ENCODE peak calls at places on chromosomes 5 and 9, in four cellular contexts. M is Calu3, A is stomach, C is WTC11. O is an unnamed sample.

GRCh38 chr5:143506881-143507552 is 103.5 kb upstream of the NR3C1 start:
- DNase-seq in M (peak), A (no peak), C (no peak), O (no peak)

GRCh38 chr5:179699640-179700298 is 1.0 kb downstream of the CANX start:
- DNase-seq in A (no peak), C (no peak), M (peak), O (no peak)

GRCh38 chr9:130316406-130316805 is 50.8 kb downstream of the HMCN2 start:
- DNase-seq in A (no peak), M (no peak), C (no peak), O (no peak)

GRCh38 chr5:150778103-150778516 is 447 bp upstream of the SMIM3 start:
- DNase-seq in M (no peak), C (no peak), A (no peak), O (no peak)

GRCh38 chr9:2622361-2623045 is 916 bp downstream of the VLDLR start:
- DNase-seq in A (peak), M (peak), C (peak), O (peak)

GRCh38 chr5:142671801-142672200 is 14.1 kb downstream of the FGF1 start:
- DNase-seq in M (no peak), C (no peak), A (no peak), O (no peak)

GRCh38 chr5:75729321-75729720 is 12.1 kb upstream of the POC5 start:
- DNase-seq in A (no peak), M (peak), C (no peak), O (no peak)

GRCh38 chr9:121704281-121704680 is 52.8 kb downstream of the DAB2IP start:
- DNase-seq in M (no peak), C (no peak), A (no peak), O (no peak)

GRCh38 chr9:90965141-90965910 is 163.7 kb downstream of the SYK start:
- DNase-seq in A (no peak), M (no peak), C (no peak), O (no peak)

GRCh38 chr9:128494108-128494742 is 10.3 kb upstream of the GLE1 start:
- DNase-seq in A (peak), C (no peak), M (no peak), O (peak)

GRCh38 chr9:95023217-95024003 is 294.1 kb downstream of the FANCC start:
- DNase-seq in M (peak), A (no peak), C (no peak), O (no peak)

GRCh38 chr9:1047605-1048235 is 2.4 kb upstream of the DMRT2 start:
- DNase-seq in A (no peak), C (peak), M (no peak), O (no peak)

GRCh38 chr5:153081385-153081784 is 409.1 kb upstream of the GRIA1 start:
- DNase-seq in A (no peak), C (no peak), M (no peak), O (no peak)

GRCh38 chr5:68587181-68587580 is 371.6 kb downstream of the PIK3R1 start:
- DNase-seq in C (no peak), M (no peak), A (no peak), O (no peak)

GRCh38 chr9:18665947-18666346 is 192.0 kb downstream of the ADAMTSL1 start:
- DNase-seq in C (no peak), M (no peak), A (no peak), O (no peak)

GRCh38 chr9:18489861-18490260 is 15.9 kb downstream of the ADAMTSL1 start:
- DNase-seq in C (no peak), A (no peak), M (no peak), O (no peak)

GRCh38 chr5:140341591-140341990 is 4.8 kb downstream of the HBEGF start:
- DNase-seq in A (no peak), M (no peak), C (no peak), O (no peak)

GRCh38 chr5:14234204-14234603 is 91.1 kb downstream of the TRIO start:
- DNase-seq in A (no peak), C (no peak), M (peak), O (no peak)

GRCh38 chr9:126436545-126437269 is 110.1 kb downstream of the MVB12B start:
- DNase-seq in M (no peak), C (no peak), A (no peak), O (no peak)

GRCh38 chr9:99239341-99240055 is 17.4 kb downstream of the SEC61B start:
- DNase-seq in M (no peak), C (no peak), A (no peak), O (no peak)

GRCh38 chr9:71685988-71686387 is 82.3 kb downstream of the CEMIP2 start:
- DNase-seq in C (no peak), M (no peak), A (no peak), O (no peak)

GRCh38 chr5:177553671-177554429 is 513 bp downstream of the FAM193B start:
- DNase-seq in A (peak), M (peak), C (peak), O (peak)

GRCh38 chr9:83934569-83935275 is 13.5 kb upstream of the KIF27 start:
- DNase-seq in C (no peak), A (no peak), M (peak), O (no peak)

GRCh38 chr5:59819806-59820205 is 73.7 kb downstream of the PDE4D start:
- DNase-seq in C (no peak), M (no peak), A (no peak), O (no peak)

GRCh38 chr5:5234912-5235311 is 94.8 kb downstream of the ADAMTS16 start:
- DNase-seq in M (no peak), C (no peak), A (no peak), O (no peak)

GRCh38 chr5:172123269-172123692 is 64.7 kb downstream of the STK10 start:
- DNase-seq in C (no peak), M (no peak), A (peak), O (no peak)

GRCh38 chr9:15622596-15622995 is 69.8 kb downstream of the CCDC171 start:
- DNase-seq in M (no peak), C (no peak), A (no peak), O (no peak)

GRCh38 chr5:34531736-34532135 is 124.4 kb upstream of the RAI14 start:
- DNase-seq in A (no peak), M (no peak), C (no peak), O (no peak)

GRCh38 chr5:149486726-149487635 is 64.3 kb downstream of the CSNK1A1 start:
- DNase-seq in C (no peak), A (no peak), M (no peak), O (no peak)

GRCh38 chr5:76938177-76938576 is 14.7 kb upstream of the CRHBP start:
- DNase-seq in C (no peak), A (no peak), M (no peak), O (no peak)

GRCh38 chr5:133354323-133355161 is 257.8 kb downstream of the FSTL4 start:
- DNase-seq in C (no peak), A (no peak), M (no peak), O (no peak)

GRCh38 chr9:82490019-82490499 is 501.5 kb downstream of the SPATA31D1 start:
- DNase-seq in A (no peak), C (no peak), M (no peak), O (no peak)

DNA sequence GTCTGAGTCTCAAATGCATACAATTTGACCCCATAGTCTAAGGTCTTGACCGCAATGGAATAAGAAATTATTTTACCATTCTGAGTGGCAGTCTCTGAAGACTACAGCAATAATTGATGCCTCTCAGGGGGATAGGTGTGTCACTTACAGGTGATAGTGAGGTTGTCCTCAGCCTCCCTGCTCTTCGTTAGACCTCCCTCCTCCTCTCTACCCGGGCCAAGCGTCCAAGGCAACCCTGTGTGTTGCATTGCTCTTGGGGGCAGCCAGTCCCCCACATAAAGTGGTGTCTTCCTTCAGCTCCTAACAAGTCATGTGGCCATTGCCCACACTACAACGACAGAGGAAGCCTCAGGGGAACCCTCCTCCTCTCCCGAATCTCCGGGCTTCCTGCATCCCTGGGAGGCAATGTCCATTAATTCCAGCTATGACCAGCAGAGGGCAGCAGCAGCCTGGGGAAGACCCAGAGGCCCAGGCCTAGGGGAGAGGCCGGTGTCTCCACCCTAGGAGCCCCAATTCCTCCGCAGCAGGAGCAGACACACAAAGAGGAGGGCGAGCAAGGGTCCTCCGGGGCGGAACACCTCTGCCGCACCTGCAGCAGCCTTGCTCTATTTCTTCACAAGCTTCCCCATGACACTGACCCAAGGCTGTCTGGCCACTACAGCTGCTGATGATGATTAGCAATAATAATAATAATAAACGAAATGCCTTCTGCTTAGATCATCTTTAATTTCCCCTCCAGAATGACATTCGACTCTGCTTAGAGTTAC is 134.8 kb downstream of the KCNIP1 start:
- DNase-seq in M (peak), A (peak), C (peak), O (peak)
- TF ChIP-seq CTCF in M (peak), A (peak), C (peak), O (peak)

GRCh38 chr9:20084125-20084524 is 295.3 kb upstream of the SLC24A2 start:
- DNase-seq in M (no peak), C (no peak), A (no peak), O (no peak)
- TF ChIP-seq CTCF in M (no peak), C (no peak), A (no peak), O (no peak)

GRCh38 chr9:116646661-116647514 is 40.2 kb upstream of the TRIM32 start:
- DNase-seq in M (peak), A (no peak), C (no peak), O (peak)
- TF ChIP-seq CTCF in M (peak), A (peak), C (no peak), O (no peak)

GRCh38 chr5:7261900-7262299 is 134.0 kb upstream of the ADCY2 start:
- DNase-seq in A (no peak), C (no peak), M (no peak), O (no peak)

GRCh38 chr5:7261049-7261448 is 134.9 kb upstream of the ADCY2 start:
- DNase-seq in A (no peak), C (peak), M (peak), O (peak)
- TF ChIP-seq CTCF in A (peak), C (no peak), M (peak), O (peak)

DNA sequence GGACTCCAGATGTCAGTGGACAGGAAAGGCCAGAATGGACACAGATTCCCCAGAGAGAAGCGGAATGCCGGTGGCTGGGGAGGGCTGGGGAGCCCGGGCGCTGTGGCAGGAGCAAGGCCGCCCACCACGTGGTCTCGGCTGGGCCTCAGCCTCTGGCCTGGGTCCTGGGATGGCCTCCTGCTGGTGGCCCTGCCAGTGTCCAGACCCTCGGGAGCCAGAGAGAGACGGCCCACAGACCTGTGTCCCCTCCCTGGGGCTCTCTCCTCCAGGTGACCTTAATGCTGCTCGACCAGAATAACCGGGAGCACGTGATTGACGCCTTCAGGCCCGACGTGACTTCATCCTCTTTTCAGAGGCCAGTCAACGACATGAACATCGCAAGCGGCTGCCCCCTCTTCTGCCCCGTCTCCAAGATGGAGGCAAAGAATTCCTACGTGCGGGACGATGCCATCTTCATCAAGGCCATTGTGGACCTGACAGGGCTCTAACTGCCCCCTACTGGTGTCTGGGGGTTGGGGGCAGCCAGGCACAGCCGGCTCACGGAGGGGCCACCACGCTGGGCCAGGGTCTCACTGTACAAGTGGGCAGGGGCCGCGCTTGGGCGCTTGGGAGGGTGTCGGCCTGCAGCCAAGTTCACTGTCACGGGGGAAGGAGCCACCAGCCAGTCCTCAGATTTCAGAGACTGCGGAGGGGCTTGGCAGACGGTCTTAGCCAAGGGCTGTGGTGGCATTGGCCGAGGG is 19.0 kb downstream of the FBXW5 start:
- DNase-seq in M (no peak), A (no peak), C (no peak), O (no peak)
- TF ChIP-seq CTCF in M (no peak), A (no peak), C (no peak), O (no peak)

GRCh38 chr5:1101991-1102713 is 9.7 kb downstream of the SLC12A7 start:
- DNase-seq in M (no peak), C (peak), A (no peak), O (no peak)
- TF ChIP-seq CTCF in M (no peak), C (no peak), A (no peak), O (no peak)

GRCh38 chr5:97043511-97043910 is 98.9 kb downstream of the LIX1 start:
- DNase-seq in M (no peak), C (no peak), A (no peak), O (no peak)

GRCh38 chr5:97049175-97049574 is 93.2 kb downstream of the LIX1 start:
- DNase-seq in M (no peak), A (no peak), C (no peak), O (no peak)

GRCh38 chr5:97044057-97044456 is 98.4 kb downstream of the LIX1 start:
- DNase-seq in M (peak), A (peak), C (peak), O (peak)

GRCh38 chr5:97046270-97046982 is 96.0 kb downstream of the LIX1 start:
- DNase-seq in A (no peak), C (no peak), M (no peak), O (no peak)

GRCh38 chr5:97047076-97047475 is 95.3 kb downstream of the LIX1 start:
- DNase-seq in A (no peak), M (no peak), C (no peak), O (no peak)
- TF ChIP-seq CTCF in A (no peak), M (no peak), C (no peak), O (no peak)